ENCODE peak calls at places on chromosomes 12 and 14, in six cellular contexts. W is T-cell, L is psoas muscle, E is NCI-H1092 treated with DMSO at 0.1 percent for 48 hours, Z is H9, F is RWPE1. I is an unnamed sample.

GRCh38 chr12:62297321-62297720 is 37.1 kb downstream of the USP15 start:
- DNase-seq in W (no peak), L (no peak), E (no peak), Z (no peak), F (no peak), I (no peak)

GRCh38 chr12:77082021-77082420 is 16.7 kb upstream of the E2F7 start:
- DNase-seq in W (no peak), L (no peak), E (no peak), Z (no peak), F (no peak), I (no peak)

GRCh38 chr12:117699118-117699517 is 269.7 kb downstream of the KSR2 start:
- DNase-seq in W (no peak), L (no peak), E (no peak), Z (no peak), F (no peak), I (no peak)

GRCh38 chr12:64066052-64066451 is 156.0 kb downstream of the KICS2 start:
- DNase-seq in W (no peak), L (no peak), E (no peak), Z (no peak), F (no peak), I (no peak)

GRCh38 chr12:42609605-42610004 is 20.1 kb upstream of the PRICKLE1 start:
- DNase-seq in W (no peak), L (peak), E (no peak), Z (no peak), F (no peak), I (no peak)

GRCh38 chr12:13362260-13362841 is 165.8 kb downstream of the EMP1 start:
- DNase-seq in W (no peak), L (peak), E (peak), Z (peak), F (peak), I (peak)

GRCh38 chr12:92356405-92356804 is 210.8 kb upstream of the BTG1 start:
- DNase-seq in W (no peak), L (no peak), E (no peak), Z (no peak), F (no peak), I (no peak)

GRCh38 chr12:65926119-65927004 is 102.1 kb downstream of the HMGA2 start:
- DNase-seq in W (no peak), L (no peak), E (no peak), Z (no peak), F (no peak), I (no peak)

GRCh38 chr14:65599375-65599774 is 186.8 kb downstream of the FUT8 start:
- DNase-seq in W (no peak), L (no peak), E (no peak), Z (no peak), F (no peak), I (no peak)

GRCh38 chr12:10652192-10652591 is 21.7 kb downstream of the STYK1 start:
- DNase-seq in W (no peak), L (no peak), E (no peak), Z (no peak), F (no peak), I (no peak)

GRCh38 chr12:111406474-111407370 is 999 bp downstream of the SH2B3 start:
- DNase-seq in W (no peak), L (peak), E (no peak), Z (no peak), F (no peak), I (peak)

GRCh38 chr12:32155911-32156585 is 49.4 kb downstream of the BICD1 start:
- DNase-seq in W (no peak), L (no peak), E (no peak), Z (no peak), F (no peak), I (no peak)

GRCh38 chr12:126430921-126431320 is 1365.7 kb downstream of the AACS start:
- DNase-seq in W (no peak), L (no peak), E (no peak), Z (no peak), F (no peak), I (no peak)

GRCh38 chr12:50986961-50987737 is 34.8 kb downstream of the HIGD1C start:
- DNase-seq in W (no peak), L (no peak), E (no peak), Z (peak), F (peak), I (peak)

GRCh38 chr12:93361159-93361919 is 16.4 kb upstream of the NUDT4 start:
- DNase-seq in W (no peak), L (peak), E (no peak), Z (no peak), F (no peak), I (no peak)

GRCh38 chr12:15721716-15722115 is 67.5 kb downstream of the EPS8 start:
- DNase-seq in W (no peak), L (no peak), E (no peak), Z (no peak), F (no peak), I (no peak)

GRCh38 chr12:121090576-121091125 is 42.0 kb upstream of the P2RX7 start:
- DNase-seq in W (no peak), L (no peak), E (no peak), Z (no peak), F (no peak), I (no peak)

GRCh38 chr14:42140831-42141279 is 534.2 kb downstream of the LRFN5 start:
- DNase-seq in W (no peak), L (no peak), E (no peak), Z (no peak), F (peak), I (no peak)

GRCh38 chr12:106049105-106049504 is 89.6 kb downstream of the NUAK1 start:
- DNase-seq in W (no peak), L (no peak), E (no peak), Z (no peak), F (no peak), I (no peak)

GRCh38 chr12:81245458-81245857 is 167.6 kb downstream of the ACSS3 start:
- DNase-seq in W (no peak), L (no peak), E (peak), Z (no peak), F (no peak), I (no peak)

GRCh38 chr12:124487065-124487833 is 80.2 kb downstream of the NCOR2 start:
- DNase-seq in W (no peak), L (peak), E (no peak), Z (no peak), F (no peak), I (no peak)

GRCh38 chr12:48058771-48059170 is 47.1 kb downstream of the SENP1 start:
- DNase-seq in W (no peak), L (no peak), E (no peak), Z (no peak), F (no peak), I (no peak)

GRCh38 chr14:90810808-90811207 is 5.4 kb downstream of the TTC7B start:
- DNase-seq in W (no peak), L (no peak), E (no peak), Z (no peak), F (no peak), I (no peak)

GRCh38 chr12:41972196-41972994 is 172.3 kb downstream of the GXYLT1 start:
- DNase-seq in W (no peak), L (no peak), E (no peak), Z (no peak), F (no peak), I (no peak)

GRCh38 chr12:39503445-39503844 is 60.5 kb upstream of the KIF21A start:
- DNase-seq in W (no peak), L (no peak), E (no peak), Z (no peak), F (peak), I (no peak)

GRCh38 chr14:101442451-101442850 is 118.8 kb upstream of the DIO3 start:
- DNase-seq in W (peak), L (no peak), E (no peak), Z (no peak), F (no peak), I (no peak)

I was measured in GM13976.